ENCODE peak calls at places on chromosomes 6 and 20, in five cellular contexts. H is fibroblast of mammary gland, E is psoas muscle, Q is GM23338, B is astrocyte. T is an unnamed sample.

GRCh38 chr20:58077282-58077681 is 151.2 kb downstream of the ANKRD60 start:
- DNase-seq in B (no peak), H (no peak), E (no peak), Q (no peak), T (no peak)

GRCh38 chr6:118551063-118551672 is 3.1 kb downstream of the PLN start:
- DNase-seq in Q (peak), E (no peak), H (peak), B (peak), T (no peak)

GRCh38 chr20:47501483-47502270 is at the start of gene NCOA3:
- DNase-seq in H (peak), E (peak), B (peak), Q (peak), T (peak)

GRCh38 chr6:151630387-151630786 is 136.6 kb downstream of the CCDC170 start:
- DNase-seq in Q (no peak), B (no peak), E (no peak), H (peak), T (no peak)

GRCh38 chr6:157056275-157056674 is 267.0 kb downstream of the TMEM242 start:
- DNase-seq in B (no peak), Q (no peak), H (no peak), E (no peak), T (no peak)

GRCh38 chr20:34249291-34249690 is 8.1 kb downstream of the ASIP start:
- DNase-seq in Q (no peak), B (peak), H (peak), E (no peak), T (no peak)

GRCh38 chr6:28657756-28658465 is 132.2 kb downstream of the GPX5 start:
- DNase-seq in B (peak), H (peak), E (no peak), Q (peak), T (peak)

GRCh38 chr6:72952808-72953630 is 272.3 kb downstream of the KHDC1L start:
- DNase-seq in E (no peak), B (peak), H (peak), Q (no peak), T (no peak)

GRCh38 chr6:50087231-50087954 is 37.7 kb upstream of the DEFB112 start:
- DNase-seq in H (peak), Q (peak), B (peak), E (no peak), T (no peak)

GRCh38 chr6:22240025-22240424 is 56.8 kb downstream of the PRL start:
- DNase-seq in B (no peak), H (peak), Q (no peak), E (no peak), T (no peak)

GRCh38 chr6:98787401-98787800 is 47.0 kb upstream of the POU3F2 start:
- DNase-seq in Q (peak), H (no peak), E (no peak), B (no peak), T (no peak)

GRCh38 chr6:109125504-109125903 is 30.2 kb downstream of the CEP57L1 start:
- DNase-seq in B (no peak), H (no peak), Q (no peak), E (no peak), T (no peak)

GRCh38 chr6:27407153-27407814 is 18.7 kb downstream of the ZNF391 start:
- DNase-seq in Q (no peak), E (no peak), B (no peak), H (no peak), T (no peak)

GRCh38 chr20:57130160-57130772 is 136.2 kb downstream of the BMP7 start:
- DNase-seq in Q (no peak), B (no peak), H (no peak), E (no peak), T (no peak)

GRCh38 chr6:35496851-35497570 is at the start of gene TEAD3:
- DNase-seq in E (peak), B (peak), Q (peak), H (peak), T (no peak)

GRCh38 chr6:84551797-84552196 is 212.6 kb downstream of the TBX18 start:
- DNase-seq in H (no peak), E (no peak), B (no peak), Q (peak), T (no peak)

GRCh38 chr6:123529058-123529457 is 107.7 kb downstream of the TRDN start:
- DNase-seq in Q (no peak), B (no peak), H (no peak), E (no peak), T (no peak)

GRCh38 chr6:16129623-16130243 is 847 bp downstream of the MYLIP start:
- DNase-seq in Q (peak), H (peak), E (peak), B (no peak), T (no peak)

GRCh38 chr6:12324096-12324495 is 33.9 kb downstream of the EDN1 start:
- DNase-seq in B (peak), E (no peak), H (peak), Q (no peak), T (no peak)

GRCh38 chr6:129749749-129750120 is 39.8 kb upstream of the ARHGAP18 start:
- DNase-seq in B (peak), Q (no peak), H (peak), E (no peak), T (no peak)

GRCh38 chr20:5056801-5057599 is 55.7 kb upstream of the SLC23A2 start:
- DNase-seq in Q (peak), H (peak), B (no peak), E (no peak), T (no peak)

GRCh38 chr6:90066715-90067114 is 172.4 kb downstream of the GJA10 start:
- DNase-seq in H (peak), E (no peak), B (no peak), Q (no peak), T (no peak)

GRCh38 chr20:41992481-41992880 is 374.3 kb upstream of the CHD6 start:
- DNase-seq in E (no peak), Q (no peak), H (no peak), B (no peak), T (no peak)

GRCh38 chr6:69835414-69836179 is 30.8 kb upstream of the COL19A1 start:
- DNase-seq in B (peak), E (no peak), H (peak), Q (peak), T (no peak)

GRCh38 chr20:47343007-47343472 is 13.5 kb downstream of the ZMYND8 start:
- DNase-seq in H (no peak), B (no peak), Q (no peak), E (no peak), T (no peak)

GRCh38 chr20:35718972-35719635 is 19.9 kb downstream of the ROMO1 start:
- DNase-seq in Q (no peak), H (peak), E (no peak), B (no peak), T (no peak)

GRCh38 chr6:119791746-119792145 is 442.2 kb upstream of the MAN1A1 start:
- DNase-seq in H (peak), B (no peak), E (no peak), Q (no peak), T (no peak)

GRCh38 chr6:71482742-71483141 is 194.1 kb downstream of the OGFRL1 start:
- DNase-seq in B (no peak), Q (no peak), E (no peak), H (peak), T (no peak)

GRCh38 chr6:11522819-11523218 is 14.7 kb upstream of the TMEM170B start:
- DNase-seq in H (peak), E (no peak), B (no peak), Q (no peak), T (no peak)

GRCh38 chr6:167295495-167296292 is 4.6 kb downstream of the UNC93A start:
- DNase-seq in Q (no peak), E (no peak), H (no peak), B (no peak), T (no peak)

GRCh38 chr20:44111712-44112335 is 75.2 kb downstream of the JPH2 start:
- DNase-seq in H (peak), Q (no peak), B (peak), E (no peak), T (no peak)

GRCh38 chr6:31712296-31712695 is 2.9 kb upstream of the LY6G6D start:
- DNase-seq in Q (no peak), B (no peak), H (no peak), E (no peak), T (no peak)
- TF ChIP-seq CTCF in Q (no peak), B (no peak), H (no peak), E (no peak), T (no peak)

GRCh38 chr6:63066053-63066704 is 145.1 kb upstream of the FKBP1C start:
- DNase-seq in H (no peak), Q (peak), E (no peak), B (no peak), T (no peak)
- TF ChIP-seq CTCF in H (no peak), Q (peak), E (no peak), B (no peak), T (no peak)

DNA sequence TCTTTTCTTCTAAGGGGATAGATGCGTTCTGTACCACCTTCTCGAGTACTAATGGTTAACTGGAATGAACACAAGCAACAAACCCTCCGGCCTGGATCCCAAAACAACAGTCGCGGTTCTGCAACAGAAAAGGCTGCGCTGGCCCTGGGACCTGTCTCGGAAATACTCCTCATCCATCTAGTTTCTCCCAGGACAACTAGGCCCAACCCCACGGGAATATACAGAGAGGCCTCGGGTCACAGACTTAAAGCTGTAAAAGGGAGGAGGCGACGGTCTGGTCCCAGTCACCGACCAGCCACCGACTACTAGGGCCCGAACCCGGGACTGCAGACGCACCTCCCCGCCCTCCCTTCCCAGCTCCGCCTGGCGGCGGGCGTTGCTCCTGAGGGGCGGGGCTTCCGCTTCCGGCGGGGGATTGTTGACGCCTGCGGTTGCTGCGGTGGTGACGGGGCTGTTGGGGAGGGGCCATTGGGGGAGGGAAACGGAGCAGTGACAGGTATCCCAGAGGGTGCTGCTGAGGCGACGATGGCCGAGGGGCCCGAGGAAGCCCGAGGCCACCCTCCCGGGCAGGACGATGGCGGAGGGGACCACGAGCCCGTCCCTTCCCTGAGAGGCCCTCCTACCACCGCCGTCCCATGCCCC is at the start of gene FAM8A1:
- DNase-seq in Q (peak), H (peak), E (peak), B (peak), T (peak)
- TF ChIP-seq CTCF in Q (peak), H (peak), E (peak), B (no peak), T (no peak)

GRCh38 chr6:113414511-113414910 is 442.6 kb upstream of the MARCKS start:
- DNase-seq in H (peak), E (no peak), Q (no peak), B (peak), T (no peak)
- TF ChIP-seq CTCF in H (peak), E (peak), Q (no peak), B (peak), T (no peak)

DNA sequence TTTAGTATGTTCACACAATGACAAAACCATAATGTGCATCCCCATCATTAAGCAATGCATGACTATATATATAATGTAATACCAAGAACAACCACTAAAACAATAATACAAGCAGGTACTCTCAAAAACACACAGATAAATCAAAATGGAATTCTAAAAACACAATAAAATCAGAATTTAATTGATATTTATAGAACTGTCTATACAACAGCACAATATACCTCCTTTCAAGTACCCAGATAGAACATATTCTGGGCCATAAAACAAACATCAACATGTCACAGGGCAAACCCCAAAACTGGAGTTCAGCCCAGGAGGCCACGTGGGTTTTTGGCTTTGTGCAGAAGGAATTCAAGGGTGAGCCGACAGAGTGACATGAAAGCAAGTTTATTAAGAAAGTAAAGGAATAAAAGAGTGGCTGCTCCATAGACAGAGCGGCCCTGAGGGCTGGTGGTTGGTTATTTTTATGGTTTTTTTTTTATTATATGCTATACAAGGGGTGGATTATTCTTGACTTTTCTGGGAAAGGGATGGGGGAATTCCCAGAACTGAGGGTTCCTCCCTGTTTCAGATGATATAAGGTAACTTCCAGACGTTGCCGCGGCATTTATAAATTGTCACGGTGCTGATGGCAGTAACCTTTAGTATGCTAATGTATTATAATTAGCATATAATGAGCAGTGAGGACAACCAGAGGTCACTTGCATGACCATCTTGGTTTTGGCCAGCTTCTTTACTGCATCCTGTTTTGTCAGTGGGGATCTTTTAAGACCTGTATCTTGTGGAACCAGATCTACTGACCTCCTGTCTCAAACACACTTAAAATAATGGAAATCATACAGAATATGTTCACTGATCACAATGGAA is 5.6 kb downstream of the RAB23 start:
- DNase-seq in H (peak), B (peak), E (no peak), Q (no peak), T (no peak)
- TF ChIP-seq CTCF in H (no peak), B (no peak), E (no peak), Q (peak), T (no peak)

GRCh38 chr6:79042799-79043126 is 35.3 kb downstream of the PHIP start:
- DNase-seq in B (no peak), Q (no peak), E (no peak), H (no peak), T (no peak)

GRCh38 chr6:79045966-79046365 is 32.1 kb downstream of the PHIP start:
- DNase-seq in B (no peak), H (no peak), E (no peak), Q (no peak), T (no peak)

GRCh38 chr6:79047072-79047471 is 31.0 kb downstream of the PHIP start:
- DNase-seq in Q (peak), E (no peak), B (no peak), H (no peak), T (no peak)

GRCh38 chr6:79048611-79049010 is 29.4 kb downstream of the PHIP start:
- DNase-seq in H (peak), B (no peak), E (no peak), Q (peak), T (no peak)
- TF ChIP-seq CTCF in H (peak), B (peak), E (peak), Q (peak), T (no peak)

T was measured in omental fat pad.